ENCODE peak calls at places on chromosomes 3 and 15, in eight cellular contexts. F is AG08396; E is Peyer's patch; M is A549; L is stimulated activated CD4-positive, alpha-beta T cell treated with anti-CD3 and anti-CD28 coated beads, Interleukin-4, amount 100 ng/mL, for 48 hours; C is amygdala; N is lung microvascular endothelial cell; G is GM04504. Q is an unnamed sample.

GRCh38 chr15:69472575-69472974 is 20.0 kb downstream of the RPLP1 start:
- DNase-seq in C (no peak), G (no peak), F (no peak), M (no peak), N (no peak), E (no peak), L (no peak), Q (no peak)

GRCh38 chr15:43735402-43735801 is 10.8 kb upstream of the PDIA3 start:
- DNase-seq in G (no peak), M (no peak), C (no peak), F (no peak), L (no peak), E (no peak), N (no peak), Q (no peak)

GRCh38 chr15:37253877-37254276 is 153.5 kb upstream of the MEIS2 start:
- DNase-seq in F (no peak), L (no peak), E (no peak), G (no peak), M (no peak), N (no peak), C (no peak), Q (no peak)

GRCh38 chr3:31043184-31043819 is 148.8 kb upstream of the GADL1 start:
- DNase-seq in E (no peak), N (no peak), C (no peak), F (no peak), G (no peak), L (no peak), M (no peak), Q (no peak)

GRCh38 chr15:60799885-60800728 is 321.2 kb upstream of the ICE2 start:
- DNase-seq in M (no peak), L (no peak), G (no peak), E (no peak), N (no peak), C (no peak), F (no peak), Q (no peak)

GRCh38 chr3:138230525-138230924 is 43.4 kb downstream of the ARMC8 start:
- DNase-seq in G (no peak), N (no peak), C (no peak), E (no peak), L (no peak), M (no peak), F (peak; percentile 6), Q (no peak)

GRCh38 chr15:72907733-72908132 is 124.2 kb upstream of the ADPGK start:
- DNase-seq in F (no peak), C (no peak), L (no peak), G (no peak), N (no peak), E (no peak), M (no peak), Q (no peak)

GRCh38 chr3:164467027-164467426 is 611.3 kb downstream of the SI start:
- DNase-seq in C (no peak), G (no peak), F (no peak), M (no peak), L (no peak), E (no peak), N (no peak), Q (no peak)

GRCh38 chr15:50017522-50017921 is 101.5 kb downstream of the ATP8B4 start:
- DNase-seq in L (no peak), G (no peak), N (no peak), C (no peak), F (no peak), E (no peak), M (no peak), Q (no peak)

GRCh38 chr3:122665226-122665786 is 15.3 kb upstream of the PARP14 start:
- DNase-seq in M (no peak), C (no peak), G (no peak), N (no peak), L (no peak), E (no peak), F (no peak), Q (no peak)

GRCh38 chr15:62894322-62895085 is 148.0 kb upstream of the TPM1 start:
- DNase-seq in C (no peak), F (no peak), M (no peak), E (no peak), N (no peak), L (no peak), G (no peak), Q (no peak)

GRCh38 chr3:56884387-56884786 is 82.6 kb upstream of the ARHGEF3 start:
- DNase-seq in C (no peak), F (no peak), N (no peak), E (no peak), L (no peak), G (no peak), M (no peak), Q (no peak)

GRCh38 chr15:70328137-70329115 is 230.7 kb upstream of the TLE3 start:
- DNase-seq in C (no peak), M (no peak), L (no peak), E (no peak), N (no peak), F (peak; percentile 63), G (peak; percentile 59), Q (no peak)

GRCh38 chr3:36714343-36714742 is 50.0 kb downstream of the DCLK3 start:
- DNase-seq in F (no peak), G (peak; percentile 71), N (no peak), L (no peak), C (no peak), E (no peak), M (no peak), Q (peak; percentile 77)

GRCh38 chr3:164221297-164221696 is 857.0 kb downstream of the SI start:
- DNase-seq in F (no peak), C (no peak), N (no peak), G (no peak), M (no peak), L (no peak), E (no peak), Q (no peak)

GRCh38 chr3:186815490-186815889 is 9.2 kb upstream of the RFC4 start:
- DNase-seq in E (no peak), G (peak; percentile 28), M (peak; percentile 37), N (no peak), C (no peak), L (no peak), F (peak; percentile 57), Q (peak; percentile 63)

GRCh38 chr3:193777524-193777923 is 184.5 kb downstream of the OPA1 start:
- DNase-seq in G (no peak), F (no peak), C (no peak), M (no peak), L (no peak), E (no peak), N (peak; percentile 86), Q (peak; percentile 70)

GRCh38 chr3:127456471-127457093 is 134.0 kb downstream of the TPRA1 start:
- DNase-seq in C (no peak), M (no peak), F (peak; percentile 62), N (peak; percentile 46), G (peak; percentile 17), L (no peak), E (no peak), Q (peak; percentile 50)

GRCh38 chr3:115341208-115341607 is 194.1 kb upstream of the ZBTB20 start:
- DNase-seq in F (peak; percentile 23), L (no peak), M (peak; percentile 10), E (no peak), G (peak; percentile 37), N (peak; percentile 31), C (no peak), Q (peak; percentile 91)

GRCh38 chr3:4758957-4759656 is 220.1 kb upstream of the BHLHE40 start:
- DNase-seq in M (no peak), G (no peak), C (no peak), E (no peak), N (no peak), F (no peak), L (no peak), Q (no peak)

GRCh38 chr3:32297366-32297765 is 58.9 kb downstream of the CMTM8 start:
- DNase-seq in G (no peak), M (no peak), C (no peak), N (no peak), E (no peak), F (no peak), L (peak; percentile 18), Q (no peak)

GRCh38 chr3:125313060-125313635 is 62.0 kb downstream of the ZNF148 start:
- DNase-seq in N (no peak), M (no peak), C (no peak), E (no peak), G (peak; percentile 31), F (peak; percentile 8), L (no peak), Q (no peak)

GRCh38 chr3:24042174-24042878 is 97.2 kb downstream of the NR1D2 start:
- DNase-seq in G (no peak), M (no peak), F (no peak), L (no peak), N (no peak), C (no peak), E (no peak), Q (no peak)

GRCh38 chr15:78195735-78196201 is 38.6 kb downstream of the ACSBG1 start:
- DNase-seq in E (peak; percentile 67), C (no peak), L (peak; percentile 36), F (peak; percentile 40), N (peak; percentile 62), M (peak; percentile 78), G (no peak), Q (no peak)

GRCh38 chr3:43296565-43296964 is 10.2 kb downstream of the SNRK start:
- DNase-seq in G (no peak), C (no peak), N (no peak), E (no peak), L (no peak), M (no peak), F (no peak), Q (no peak)

GRCh38 chr3:3817870-3818269 is 18.6 kb downstream of the LRRN1 start:
- DNase-seq in E (no peak), M (no peak), L (no peak), G (no peak), F (no peak), C (no peak), N (no peak), Q (no peak)

GRCh38 chr15:39869251-39869650 is 50.8 kb downstream of the GPR176 start:
- DNase-seq in E (no peak), F (no peak), G (no peak), C (no peak), L (no peak), M (no peak), N (no peak), Q (no peak)

GRCh38 chr3:172102123-172102882 is 62.9 kb downstream of the FNDC3B start:
- DNase-seq in M (no peak), L (no peak), C (no peak), E (no peak), N (no peak), F (no peak), G (no peak), Q (no peak)

GRCh38 chr3:150972379-150972985 is at the start of gene CLRN1:
- DNase-seq in E (no peak), G (no peak), M (no peak), F (no peak), N (no peak), C (no peak), L (no peak), Q (no peak)

GRCh38 chr15:90660195-90660995 is 56.8 kb upstream of the BLM start:
- DNase-seq in M (peak; percentile 64), E (no peak), N (no peak), C (no peak), F (peak; percentile 91), L (peak; percentile 45), G (peak; percentile 84), Q (peak; percentile 90)

GRCh38 chr15:45307230-45307924 is 55.3 kb downstream of the SLC28A2 start:
- DNase-seq in E (no peak), F (peak; percentile 67), N (peak; percentile 12), C (no peak), L (no peak), M (no peak), G (peak; percentile 35), Q (peak; percentile 78)

Q was measured in COLO829.